ENCODE peak calls at places on chromosomes 4 and X, in seven cellular contexts. L is SK-MEL-5; H is naive B cell; T is amniotic stem cell; Q is mucosa of gallbladder; W is activated T-cell treated with anti-CD3 and anti-CD28 coated beads, Interleukin-2, amount 50 U/mL, for 72 hours; Z is C1 segment of cervical spinal cord. R is an unnamed sample.

GRCh38 chrX:120653000-120653399 is 23.1 kb upstream of the C1GALT1C1 start:
- DNase-seq in T (no peak), Z (no peak), H (no peak), L (no peak), W (no peak), Q (no peak), R (peak)

GRCh38 chrX:119726900-119727555 is 31.4 kb upstream of the SOWAHD start:
- DNase-seq in L (no peak), T (no peak), H (no peak), W (peak), Q (no peak), Z (no peak), R (no peak)

GRCh38 chr4:151049430-151049884 is 34.4 kb upstream of the LRBA start:
- DNase-seq in L (no peak), H (no peak), W (no peak), Q (no peak), T (no peak), Z (no peak), R (no peak)

GRCh38 chr4:184409911-184410692 is 64.2 kb downstream of the IRF2 start:
- DNase-seq in T (no peak), Z (no peak), H (peak), Q (no peak), L (no peak), W (peak), R (no peak)

GRCh38 chr4:99436462-99436861 is 1.3 kb upstream of the ADH7 start:
- DNase-seq in Z (no peak), H (no peak), Q (no peak), T (no peak), W (no peak), L (no peak), R (no peak)

GRCh38 chr4:150385606-150386005 is 196.3 kb upstream of the MAB21L2 start:
- DNase-seq in H (no peak), T (peak), Q (no peak), Z (no peak), W (no peak), L (peak), R (peak)

GRCh38 chr4:90184560-90184959 is 57.4 kb downstream of the CCSER1 start:
- DNase-seq in L (no peak), H (no peak), Z (no peak), T (no peak), Q (no peak), W (no peak), R (no peak)

GRCh38 chr4:141371206-141371605 is 150.5 kb downstream of the ZNF330 start:
- DNase-seq in W (no peak), T (no peak), Q (no peak), H (no peak), L (no peak), Z (no peak), R (no peak)

GRCh38 chrX:33053001-33053400 is 158.3 kb downstream of the DMD start:
- DNase-seq in Q (no peak), H (no peak), L (no peak), T (no peak), W (no peak), Z (no peak), R (no peak)

GRCh38 chr4:162497564-162498167 is 333.9 kb upstream of the FSTL5 start:
- DNase-seq in T (no peak), W (peak), L (peak), Q (no peak), Z (no peak), H (peak), R (no peak)

GRCh38 chrX:43679058-43679457 is 23.0 kb downstream of the MAOA start:
- DNase-seq in T (no peak), H (no peak), Z (no peak), Q (no peak), L (no peak), W (no peak), R (no peak)

R was measured in DMS 273 treated with DMSO at 0.1 percent for 48 hours.